ENCODE peak calls at places on chromosomes 13 and 19, in seven cellular contexts. C is globus pallidus; Z is progenitor cell of endocrine pancreas; P is left ventricle myocardium inferior; K is AG04450; B is activated CD8-positive, alpha-beta memory T cell treated with anti-CD3 and anti-CD28 coated beads for 1 hour; E is COLO829. L is an unnamed sample.

GRCh38 chr19:16200038-16200775 is 2.5 kb downstream of the AP1M1 start:
- DNase-seq in K (no peak), B (no peak), E (no peak), C (no peak), Z (no peak), P (no peak), L (peak; percentile 31)

GRCh38 chr19:12788682-12789097 is 2.6 kb upstream of the JUNB start:
- DNase-seq in K (no peak), Z (no peak), E (peak; percentile 72), B (no peak), P (peak; percentile 87), C (peak; percentile 75), L (no peak)

GRCh38 chr13:73290844-73291243 is 232.0 kb downstream of the KLF5 start:
- DNase-seq in K (no peak), P (no peak), E (no peak), B (no peak), Z (no peak), C (no peak), L (no peak)

GRCh38 chr19:55149078-55150003 is at the start of gene TNNT1:
- DNase-seq in Z (no peak), E (no peak), P (peak; percentile 36), B (no peak), K (no peak), C (no peak), L (no peak)

GRCh38 chr13:41402695-41403511 is 54.4 kb upstream of the RGCC start:
- DNase-seq in Z (no peak), K (no peak), E (no peak), C (no peak), B (no peak), P (no peak), L (no peak)

GRCh38 chr19:54462072-54462712 is 1.4 kb downstream of the LENG9 start:
- DNase-seq in C (no peak), E (no peak), Z (no peak), P (no peak), K (no peak), B (no peak), L (no peak)

GRCh38 chr19:55460670-55461258 is 678 bp downstream of the ISOC2 start:
- DNase-seq in C (peak; percentile 69), B (no peak), Z (peak; percentile 59), K (peak; percentile 48), E (peak; percentile 60), P (peak; percentile 86), L (peak; percentile 83)

GRCh38 chr19:29682236-29682895 is 17.1 kb downstream of the PLEKHF1 start:
- DNase-seq in C (peak; percentile 45), K (no peak), E (no peak), Z (no peak), P (no peak), B (no peak), L (no peak)

GRCh38 chr13:52892925-52893324 is 44.5 kb upstream of the PCDH8 start:
- DNase-seq in C (no peak), Z (no peak), E (no peak), K (no peak), P (no peak), B (no peak), L (no peak)

L was measured in tibial nerve.